ENCODE peak calls at places on chromosomes 11 and 22, in eight cellular contexts. N is NCI-H748 treated with DMSO at 0.1 percent for 48 hours; T is left ventricle myocardium inferior; O is NCI-H187; I is KG1; M is DMS79 treated with DMSO at 0.1 percent for 48 hours; P is T47D; C is activated naive CD4-positive, alpha-beta T cell treated with anti-CD3 and anti-CD28 coated beads, Interleukin-2, amount 50 U/mL, for 16 hours. H is an unnamed sample.

GRCh38 chr11:95520765-95521542 is 268.6 kb downstream of the FAM76B start:
- DNase-seq in I (no peak), O (peak), M (peak), P (no peak), N (no peak), T (no peak), C (no peak), H (no peak)

GRCh38 chr11:112715091-112715490 is 246.1 kb upstream of the NCAM1 start:
- DNase-seq in M (no peak), N (no peak), O (no peak), T (no peak), I (no peak), P (no peak), C (no peak), H (no peak)

GRCh38 chr11:116412118-116412889 is 360.5 kb downstream of the BUD13 start:
- DNase-seq in O (no peak), N (peak), T (no peak), I (no peak), P (no peak), C (no peak), M (no peak), H (no peak)

GRCh38 chr11:47946682-47947575 is 33.4 kb upstream of the PTPRJ start:
- DNase-seq in N (no peak), I (no peak), M (peak), O (no peak), T (peak), P (peak), C (peak), H (peak)

GRCh38 chr22:44918925-44919392 is 90.8 kb downstream of the PHF21B start:
- DNase-seq in N (no peak), C (no peak), M (no peak), P (no peak), T (no peak), O (no peak), I (no peak), H (no peak)

GRCh38 chr11:65576867-65577755 is 1.3 kb downstream of the EHBP1L1 start:
- DNase-seq in P (no peak), M (no peak), I (no peak), T (peak), N (no peak), C (no peak), O (no peak), H (no peak)

GRCh38 chr11:33321483-33321882 is 64.3 kb downstream of the HIPK3 start:
- DNase-seq in I (no peak), N (no peak), C (no peak), M (no peak), T (no peak), O (no peak), P (no peak), H (no peak)

GRCh38 chr22:28075260-28075981 is 156.4 kb upstream of the PITPNB start:
- DNase-seq in N (no peak), M (no peak), I (no peak), C (no peak), O (no peak), P (no peak), T (peak), H (no peak)

GRCh38 chr11:326842-327580 is 6.4 kb upstream of the IFITM3 start:
- DNase-seq in O (no peak), N (no peak), P (no peak), M (no peak), I (no peak), T (peak), C (no peak), H (no peak)

GRCh38 chr11:67500818-67501584 is 4.2 kb downstream of the PITPNM1 start:
- DNase-seq in I (no peak), N (no peak), C (no peak), O (no peak), T (no peak), P (no peak), M (no peak), H (no peak)

GRCh38 chr11:19511413-19512183 is 201.0 kb upstream of the NAV2 start:
- DNase-seq in O (no peak), N (peak), T (peak), C (no peak), P (no peak), M (peak), I (no peak), H (no peak)

GRCh38 chr11:129785383-129786111 is 30.1 kb upstream of the TMEM45B start:
- DNase-seq in M (peak), I (no peak), C (no peak), T (no peak), P (peak), O (no peak), N (peak), H (no peak)

GRCh38 chr11:117953029-117953671 is 23.9 kb upstream of the TMPRSS13 start:
- DNase-seq in I (peak), N (no peak), C (no peak), O (no peak), M (no peak), P (no peak), T (no peak), H (no peak)

GRCh38 chr11:119842731-119843130 is 113.7 kb upstream of the NECTIN1 start:
- DNase-seq in N (no peak), T (no peak), O (no peak), C (no peak), I (no peak), M (no peak), P (no peak), H (no peak)

GRCh38 chr22:30121988-30122387 is 41.7 kb downstream of the HORMAD2 start:
- DNase-seq in M (no peak), N (no peak), O (no peak), C (no peak), T (no peak), I (no peak), P (no peak), H (no peak)

GRCh38 chr11:115360186-115360824 is 143.9 kb downstream of the CADM1 start:
- DNase-seq in O (no peak), P (no peak), T (no peak), N (no peak), M (no peak), I (no peak), C (no peak), H (no peak)

GRCh38 chr11:102666331-102666957 is 39.1 kb downstream of the MMP27 start:
- DNase-seq in O (no peak), C (no peak), P (peak), M (peak), T (no peak), N (peak), I (no peak), H (no peak)

GRCh38 chr11:125929445-125930075 is 16.3 kb upstream of the VSIG10L2 start:
- DNase-seq in P (no peak), M (no peak), T (no peak), O (no peak), N (no peak), C (no peak), I (no peak), H (no peak)

GRCh38 chr11:75422248-75423231 is 10.5 kb downstream of the KLHL35 start:
- DNase-seq in N (peak), T (no peak), P (peak), O (no peak), C (no peak), M (peak), I (no peak), H (no peak)

GRCh38 chr11:60169264-60169915 is 13.5 kb downstream of the MS4A6A start:
- DNase-seq in C (no peak), P (peak), M (no peak), T (no peak), I (no peak), O (no peak), N (no peak), H (no peak)

GRCh38 chr11:132942611-132943324 is 589.5 kb downstream of the OPCML start:
- DNase-seq in C (no peak), P (no peak), N (peak), O (no peak), T (no peak), M (no peak), I (no peak), H (no peak)

GRCh38 chr11:5522308-5522707 is 5.8 kb upstream of the UBQLNL start:
- DNase-seq in T (no peak), P (no peak), N (no peak), C (no peak), I (no peak), M (no peak), O (no peak), H (no peak)

GRCh38 chr11:127994736-127995135 is 592.6 kb downstream of the ETS1 start:
- DNase-seq in C (no peak), P (no peak), N (no peak), O (no peak), I (no peak), T (no peak), M (no peak), H (no peak)

GRCh38 chr11:65310215-65310614 is 4.5 kb upstream of the CDC42EP2 start:
- DNase-seq in P (no peak), C (no peak), N (no peak), I (no peak), O (no peak), M (peak), T (peak), H (no peak)

GRCh38 chr11:20249313-20249873 is 89.1 kb upstream of the DBX1 start:
- DNase-seq in C (no peak), M (no peak), I (no peak), P (no peak), T (no peak), N (no peak), O (no peak), H (no peak)